ENCODE peak calls at places on chromosomes 6 and 20, in five cellular contexts. L, F, N, G and B are unnamed samples.
A peak's percentile ranks its signal among the peaks of the same experiment; 100 is the strongest.

GRCh38 chr6:1624848-1625341 is 15.2 kb downstream of the FOXC1 start:
- DNase-seq in F (peak; percentile 66), G (no peak), L (no peak), N (no peak), B (peak; percentile 35)

GRCh38 chr20:17673082-17673481 is 9.0 kb downstream of the RRBP1 start:
- DNase-seq in L (no peak), N (no peak), G (no peak), F (no peak), B (no peak)

GRCh38 chr6:75180864-75181263 is 25.0 kb downstream of the COL12A1 start:
- DNase-seq in G (no peak), L (no peak), F (no peak), N (no peak), B (no peak)

GRCh38 chr6:146191600-146191999 is 162.7 kb downstream of the GRM1 start:
- DNase-seq in L (no peak), G (no peak), F (no peak), N (no peak), B (no peak)

GRCh38 chr6:157235600-157236039 is 87.7 kb downstream of the TMEM242 start:
- DNase-seq in F (peak; percentile 47), N (peak; percentile 37), L (no peak), G (peak; percentile 55), B (peak; percentile 57)

GRCh38 chr20:58818585-58819285 is 32.0 kb downstream of the GNAS-AS1 start:
- DNase-seq in F (no peak), L (no peak), G (peak; percentile 6), N (no peak), B (peak; percentile 56)

GRCh38 chr6:137866200-137866913 is 702 bp upstream of the TNFAIP3 start:
- DNase-seq in F (no peak), G (no peak), N (no peak), L (no peak), B (no peak)

GRCh38 chr6:66396549-66396948 is 689.5 kb upstream of the EYS start:
- DNase-seq in L (no peak), G (no peak), F (no peak), N (no peak), B (no peak)

GRCh38 chr6:144416244-144416643 is 131.1 kb downstream of the UTRN start:
- DNase-seq in N (no peak), F (no peak), L (no peak), G (no peak), B (no peak)

GRCh38 chr6:33192671-33193602 is 670 bp upstream of the COL11A2 start:
- DNase-seq in G (no peak), F (no peak), N (no peak), L (no peak), B (no peak)

GRCh38 chr6:115001726-115002436 is 659.1 kb upstream of the HS3ST5 start:
- DNase-seq in F (no peak), N (no peak), L (no peak), G (no peak), B (no peak)

GRCh38 chr6:24827970-24828369 is 29.3 kb upstream of the ARMH2 start:
- DNase-seq in F (no peak), G (no peak), L (no peak), N (no peak), B (no peak)

GRCh38 chr20:11242320-11242719 is 568.5 kb upstream of the JAG1 start:
- DNase-seq in F (no peak), L (no peak), G (no peak), N (no peak), B (no peak)

GRCh38 chr6:29681811-29682210 is 859 bp upstream of the ZFP57 start:
- DNase-seq in L (no peak), F (no peak), G (peak; percentile 11), N (no peak), B (no peak)

GRCh38 chr20:17635846-17636245 is 46.2 kb downstream of the RRBP1 start:
- DNase-seq in G (no peak), N (no peak), F (peak; percentile 64), L (no peak), B (peak; percentile 52)

GRCh38 chr6:112576421-112576820 is 229.3 kb downstream of the RFPL4B start:
- DNase-seq in F (no peak), L (no peak), N (no peak), G (peak; percentile 10), B (no peak)

GRCh38 chr6:53168516-53169257 is 20.0 kb upstream of the GCM1 start:
- DNase-seq in F (peak; percentile 66), G (peak; percentile 52), N (peak; percentile 28), L (no peak), B (no peak)

GRCh38 chr6:108236791-108237190 is 24.0 kb downstream of the SNX3 start:
- DNase-seq in L (no peak), N (no peak), G (no peak), F (no peak), B (no peak)

GRCh38 chr6:108238321-108238720 is 22.5 kb downstream of the SNX3 start:
- DNase-seq in L (no peak), F (no peak), G (no peak), N (no peak), B (no peak)

GRCh38 chr6:108235121-108235520 is 25.7 kb downstream of the SNX3 start:
- DNase-seq in F (no peak), L (no peak), G (no peak), N (no peak), B (no peak)
- TF ChIP-seq CTCF in F (no peak), L (no peak), G (no peak), N (no peak), B (no peak)

GRCh38 chr6:116773886-116774285 is 8.4 kb upstream of the FAM162B start:
- DNase-seq in L (no peak), G (peak; percentile 7), N (peak; percentile 17), F (no peak), B (no peak)
- H3K4me3 ChIP-seq in L (no peak overlapping the region), G (no peak overlapping the region), N (no peak overlapping the region), F (no peak overlapping the region), B (no peak overlapping the region)

GRCh38 chr6:107460074-107460631 is 789 bp upstream of the PDSS2 start:
- DNase-seq in N (no peak), L (no peak), F (peak; percentile 23), G (peak; percentile 21), B (peak; percentile 19)

GRCh38 chr6:107458687-107459282 is 579 bp downstream of the PDSS2 start:
- DNase-seq in F (peak; percentile 34), G (peak; percentile 14), L (no peak), N (no peak), B (peak; percentile 16)

GRCh38 chr6:107459283-107460073 is at the start of gene PDSS2:
- DNase-seq in G (peak; percentile 96), N (peak; percentile 99), L (peak; percentile 91), F (peak; percentile 95), B (peak; percentile 95)
- TF ChIP-seq CTCF in G (peak; percentile 65), N (peak; percentile 73), L (no peak), F (peak; percentile 69), B (peak; percentile 49)

GRCh38 chr20:51797357-51798025 is 4.8 kb downstream of the SALL4 start:
- DNase-seq in L (no peak), N (peak; percentile 12), F (peak; percentile 23), G (no peak), B (peak; percentile 47)

GRCh38 chr20:51800132-51800721 is 2.1 kb downstream of the SALL4 start:
- DNase-seq in L (peak; percentile 35), N (no peak), G (peak; percentile 32), F (peak; percentile 23), B (peak; percentile 35)

GRCh38 chr20:51801220-51801991 is 915 bp downstream of the SALL4 start:
- DNase-seq in G (no peak), F (no peak), N (no peak), L (no peak), B (no peak)

GRCh38 chr20:51800769-51801219 is 1.5 kb downstream of the SALL4 start:
- DNase-seq in L (no peak), G (peak; percentile 7), F (peak; percentile 11), N (no peak), B (peak; percentile 20)

GRCh38 chr20:51799586-51799985 is 2.7 kb downstream of the SALL4 start:
- DNase-seq in L (no peak), N (no peak), G (no peak), F (no peak), B (no peak)
- H3K4me3 ChIP-seq in L (no peak overlapping the region), N (no peak overlapping the region), G (no peak overlapping the region), F (no peak overlapping the region), B (no peak overlapping the region)